ENCODE peak calls at places on chromosomes 5 and 9, in four cellular contexts. S, Z, I and T are unnamed samples.

GRCh38 chr9:135340726-135341475 is 138.7 kb upstream of the PPP1R26 start:
- DNase-seq in I (no peak), Z (no peak), S (no peak), T (no peak)

GRCh38 chr9:127167560-127168326 is 45.3 kb upstream of the ANGPTL2 start:
- DNase-seq in I (no peak), S (no peak), Z (no peak), T (no peak)

GRCh38 chr5:19853616-19854240 is 134.3 kb downstream of the CDH18 start:
- DNase-seq in I (no peak), Z (no peak), S (no peak), T (peak)

GRCh38 chr5:52783226-52783959 is 4.3 kb upstream of the ITGA1 start:
- DNase-seq in S (no peak), Z (no peak), I (no peak), T (no peak)

GRCh38 chr5:57117601-57118000 is 56.3 kb upstream of the GPBP1 start:
- DNase-seq in S (no peak), I (no peak), Z (no peak), T (no peak)

GRCh38 chr9:112665347-112665746 is 52.6 kb downstream of the INIP start:
- DNase-seq in S (no peak), Z (no peak), I (no peak), T (no peak)

GRCh38 chr9:135135171-135135926 is 47.9 kb downstream of the OLFM1 start:
- DNase-seq in I (no peak), Z (no peak), S (no peak), T (no peak)

GRCh38 chr5:161676109-161676508 is 9.4 kb upstream of the GABRA6 start:
- DNase-seq in S (no peak), I (no peak), Z (no peak), T (no peak)

GRCh38 chr5:3592298-3592697 is 3.3 kb upstream of the IRX1 start:
- DNase-seq in I (no peak), Z (no peak), S (no peak), T (no peak)

GRCh38 chr9:16044116-16044881 is 491.5 kb downstream of the CCDC171 start:
- DNase-seq in Z (no peak), S (no peak), I (no peak), T (no peak)

GRCh38 chr9:113350937-113351336 is 1.6 kb downstream of the BSPRY start:
- DNase-seq in Z (no peak), S (no peak), I (no peak), T (no peak)

GRCh38 chr9:14057347-14058077 is 256.4 kb downstream of the NFIB start:
- DNase-seq in S (no peak), I (no peak), Z (no peak), T (no peak)

GRCh38 chr9:129932303-129933151 is 97.3 kb downstream of the USP20 start:
- DNase-seq in Z (no peak), I (no peak), S (no peak), T (no peak)

GRCh38 chr9:36325081-36325828 is 67.0 kb upstream of the GNE start:
- DNase-seq in S (no peak), Z (no peak), I (no peak), T (no peak)

GRCh38 chr5:110752953-110753352 is 14.1 kb downstream of the SLC25A46 start:
- DNase-seq in S (no peak), Z (no peak), I (no peak), T (no peak)

GRCh38 chr5:115267617-115268016 is 4.9 kb upstream of the PGGT1B start:
- DNase-seq in S (no peak), I (no peak), Z (no peak), T (no peak)